ENCODE peak calls at places on chromosomes 6 and 20, in seven cellular contexts. E is keratinocyte, N is PC-3, H is IMR-90, K is GM12878, Z is HCT116, Q is fibroblast of lung. D is an unnamed sample.
A peak's percentile ranks its signal among the peaks of the same experiment; 100 is the strongest.

GRCh38 chr20:32252189-32252588 is 25.3 kb upstream of the KIF3B start:
- DNase-seq in E (no peak), N (no peak), H (no peak), K (no peak), Z (no peak), Q (no peak), D (no peak)

GRCh38 chr6:109705258-109705657 is 14.2 kb downstream of the FIG4 start:
- DNase-seq in E (peak; percentile 46), N (peak; percentile 89), H (peak; percentile 88), K (peak; percentile 59), Z (peak; percentile 78), Q (peak; percentile 93), D (peak; percentile 77)

GRCh38 chr6:129628101-129628815 is 81.7 kb downstream of the ARHGAP18 start:
- DNase-seq in E (no peak), N (no peak), H (no peak), K (no peak), Z (no peak), Q (no peak), D (no peak)

GRCh38 chr6:44062771-44063560 is 64.3 kb downstream of the MRPL14 start:
- DNase-seq in E (no peak), N (no peak), H (no peak), K (no peak), Z (no peak), Q (no peak), D (no peak)

GRCh38 chr6:148846778-148847761 is 100.2 kb downstream of the UST start:
- DNase-seq in E (no peak), N (no peak), H (peak; percentile 30), K (no peak), Z (no peak), Q (peak; percentile 65), D (no peak)

GRCh38 chr6:75430631-75431345 is 62.8 kb downstream of the FILIP1 start:
- DNase-seq in E (no peak), N (no peak), H (no peak), K (no peak), Z (no peak), Q (peak; percentile 44), D (no peak)

GRCh38 chr6:139943391-139943790 is 568.9 kb upstream of the CITED2 start:
- DNase-seq in E (no peak), N (peak; percentile 65), H (peak; percentile 89), K (no peak), Z (no peak), Q (peak; percentile 84), D (no peak)

GRCh38 chr6:118280210-118280609 is 267.9 kb upstream of the PLN start:
- DNase-seq in E (no peak), N (no peak), H (peak; percentile 21), K (peak; percentile 45), Z (no peak), Q (no peak), D (no peak)

GRCh38 chr20:38156888-38157634 is 8.0 kb downstream of the TGM2 start:
- DNase-seq in E (no peak), N (no peak), H (peak; percentile 34), K (no peak), Z (no peak), Q (peak; percentile 51), D (peak; percentile 22)

GRCh38 chr6:90350689-90351554 is 54.3 kb upstream of the BACH2 start:
- DNase-seq in E (no peak), N (no peak), H (peak; percentile 17), K (no peak), Z (no peak), Q (peak; percentile 34), D (no peak)

GRCh38 chr6:26358511-26358981 is 6.5 kb upstream of the BTN3A2 start:
- DNase-seq in E (no peak), N (no peak), H (no peak), K (peak; percentile 62), Z (no peak), Q (no peak), D (no peak)

GRCh38 chr6:14728396-14729024 is 517.4 kb upstream of the JARID2 start:
- DNase-seq in E (no peak), N (peak; percentile 51), H (peak; percentile 89), K (no peak), Z (no peak), Q (peak; percentile 94), D (no peak)

GRCh38 chr20:42352096-42352495 is 733.9 kb upstream of the CHD6 start:
- DNase-seq in E (no peak), N (no peak), H (no peak), K (no peak), Z (no peak), Q (no peak), D (no peak)

GRCh38 chr20:61937963-61938838 is 127.5 kb downstream of the TAF4 start:
- DNase-seq in E (no peak), N (no peak), H (no peak), K (no peak), Z (no peak), Q (no peak), D (no peak)

GRCh38 chr6:165925474-165926156 is 242.0 kb downstream of the TBXT start:
- DNase-seq in E (no peak), N (no peak), H (peak; percentile 61), K (no peak), Z (no peak), Q (no peak), D (no peak)

GRCh38 chr6:165930668-165931067 is 237.0 kb downstream of the TBXT start:
- DNase-seq in E (no peak), N (no peak), H (no peak), K (no peak), Z (no peak), Q (no peak), D (no peak)

GRCh38 chr6:165926378-165926777 is 241.3 kb downstream of the TBXT start:
- DNase-seq in E (no peak), N (no peak), H (no peak), K (no peak), Z (no peak), Q (no peak), D (no peak)

GRCh38 chr6:165931675-165932074 is 236.0 kb downstream of the TBXT start:
- DNase-seq in E (no peak), N (no peak), H (no peak), K (no peak), Z (no peak), Q (no peak), D (no peak)

GRCh38 chr6:165929607-165930006 is 238.0 kb downstream of the TBXT start:
- DNase-seq in E (no peak), N (no peak), H (no peak), K (no peak), Z (no peak), Q (no peak), D (no peak)
- H3K4me2 ChIP-seq in E (no peak overlapping the region), N (no peak overlapping the region), H (no peak overlapping the region), K (no peak overlapping the region), Z (no peak overlapping the region), Q (no peak overlapping the region), D (no peak overlapping the region)

GRCh38 chr6:349491-349921 is 42.0 kb upstream of the IRF4 start:
- DNase-seq in E (no peak), N (no peak), H (no peak), K (no peak), Z (no peak), Q (no peak), D (no peak)
- H3K9me3 ChIP-seq in E (peaks cover 5% of the 10 kb centered on the region), N (no peaks in the 10 kb centered on the region), H (peaks cover 8% of the 10 kb centered on the region), K (no peaks in the 10 kb centered on the region), Z (no peaks in the 10 kb centered on the region), Q (no peaks in the 10 kb centered on the region), D (no peaks in the 10 kb centered on the region)

DNA sequence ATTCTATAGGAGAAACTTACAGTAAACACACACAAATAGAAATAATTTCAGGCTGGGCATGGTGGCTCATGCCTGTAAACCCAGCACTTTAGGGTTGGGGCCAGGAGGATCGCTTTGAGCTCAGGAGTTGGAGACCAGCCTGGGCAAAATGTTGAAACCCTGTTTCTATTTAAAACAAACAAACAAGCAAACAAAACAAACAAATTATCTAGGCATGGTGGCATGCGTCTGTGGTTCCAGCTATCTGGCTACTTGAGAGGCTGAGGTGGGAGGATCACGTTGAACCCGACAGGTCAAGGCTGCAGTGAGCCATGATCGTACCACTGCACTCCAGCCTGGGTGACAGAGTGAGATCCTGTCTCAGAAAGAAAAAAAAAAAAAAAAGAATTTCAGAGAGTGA is 64.0 kb downstream of the NHLRC1 start:
- DNase-seq in E (no peak), N (no peak), H (no peak), K (no peak), Z (no peak), Q (no peak), D (no peak)
- H3K4me2 ChIP-seq in E (no peak overlapping the region), N (no peak overlapping the region), H (no peak overlapping the region), K (no peak overlapping the region), Z (no peak overlapping the region), Q (no peak overlapping the region), D (no peak overlapping the region)

DNA sequence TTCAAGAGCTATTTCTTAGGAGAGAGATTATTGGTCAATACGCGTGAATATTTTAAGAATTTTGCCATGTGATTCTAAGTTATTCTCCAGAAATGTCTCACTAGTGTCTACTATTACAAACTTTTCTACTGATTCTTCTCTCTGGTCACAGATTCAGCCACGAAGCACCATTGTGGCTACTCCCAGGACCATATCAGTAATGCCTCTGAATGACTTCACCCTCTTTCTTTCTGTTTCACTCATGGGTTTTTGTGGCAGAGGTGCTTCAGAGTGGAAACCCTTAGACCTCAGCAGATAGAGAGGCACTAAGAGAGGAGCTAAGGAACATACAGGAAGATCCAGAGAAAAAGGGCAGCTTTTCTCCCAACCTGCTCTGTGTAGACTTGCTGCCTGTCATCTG is 211.3 kb downstream of the CBLN4 start:
- DNase-seq in E (no peak), N (no peak), H (no peak), K (no peak), Z (no peak), Q (no peak), D (no peak)
- H3K9me3 ChIP-seq in E (no peaks in the 10 kb centered on the region), N (peaks cover 30% of the 10 kb centered on the region), H (peaks cover 11% of the 10 kb centered on the region), K (no peaks in the 10 kb centered on the region), Z (peaks cover 9% of the 10 kb centered on the region), Q (no peaks in the 10 kb centered on the region), D (no peaks in the 10 kb centered on the region)

GRCh38 chr6:166245148-166245547 is 63.0 kb downstream of the PRR18 start:
- DNase-seq in E (no peak), N (no peak), H (no peak), K (no peak), Z (no peak), Q (no peak), D (no peak)
- H3K4me2 ChIP-seq in E (no peak overlapping the region), N (no peak overlapping the region), H (no peak overlapping the region), K (peak overlapping the region; percentile 70), Z (no peak overlapping the region), Q (no peak overlapping the region), D (no peak overlapping the region)

D was measured in PC-9.